ENCODE peak calls at places on chromosomes 12 and 14, in seven cellular contexts. J, D, W, Q, I, V and M are unnamed samples.

GRCh38 chr12:19223695-19224094 is 94.2 kb downstream of the PLEKHA5 start:
- DNase-seq in J (no peak), D (no peak), W (no peak), Q (no peak), I (peak; percentile 65), V (no peak), M (no peak)

GRCh38 chr14:96170961-96171592 is 33.6 kb upstream of the BDKRB2 start:
- DNase-seq in J (no peak), D (no peak), W (peak; percentile 47), Q (no peak), I (no peak), V (no peak), M (no peak)

GRCh38 chr14:54291491-54292191 is 105.2 kb upstream of the CDKN3 start:
- DNase-seq in J (no peak), D (peak; percentile 5), W (no peak), Q (no peak), I (no peak), V (no peak), M (no peak)

GRCh38 chr14:74637184-74637562 is 25.1 kb upstream of the LTBP2 start:
- DNase-seq in J (no peak), D (no peak), W (no peak), Q (no peak), I (no peak), V (no peak), M (no peak)

GRCh38 chr12:94640134-94640928 is 10.0 kb downstream of the TMCC3 start:
- DNase-seq in J (no peak), D (peak; percentile 97), W (no peak), Q (no peak), I (peak; percentile 69), V (peak; percentile 88), M (peak; percentile 17)

GRCh38 chr12:18643673-18644072 is 94.1 kb downstream of the PLCZ1 start:
- DNase-seq in J (no peak), D (no peak), W (no peak), Q (no peak), I (peak; percentile 57), V (peak; percentile 13), M (no peak)

GRCh38 chr12:6833189-6833890 is 5.1 kb downstream of the P3H3 start:
- DNase-seq in J (no peak), D (no peak), W (no peak), Q (no peak), I (no peak), V (no peak), M (no peak)

GRCh38 chr14:51613436-51613835 is 38.3 kb upstream of the FRMD6 start:
- DNase-seq in J (no peak), D (no peak), W (no peak), Q (no peak), I (no peak), V (no peak), M (no peak)

GRCh38 chr12:103431387-103431786 is 64.4 kb downstream of the C12orf42 start:
- DNase-seq in J (no peak), D (no peak), W (no peak), Q (no peak), I (no peak), V (no peak), M (no peak)